ENCODE peak calls at places on chromosomes 16 and 17, in five cellular contexts. A is BE2C, M is lower leg skin, S is fibroblast of lung, Q is cardiac fibroblast. P is an unnamed sample.

GRCh38 chr17:33039874-33040273 is 48.2 kb downstream of the SPACA3 start:
- DNase-seq in Q (peak; percentile 68), M (no peak), S (peak; percentile 81), A (no peak), P (no peak)

GRCh38 chr16:69150146-69150865 is 17.9 kb downstream of the UTP4 start:
- DNase-seq in S (peak; percentile 58), M (peak; percentile 57), A (peak; percentile 72), Q (peak; percentile 87), P (no peak)

GRCh38 chr16:81170824-81171223 is 67.7 kb upstream of the BCO1 start:
- DNase-seq in S (no peak), A (no peak), Q (no peak), M (no peak), P (no peak)

GRCh38 chr17:73667184-73667959 is 23.1 kb upstream of the SDK2 start:
- DNase-seq in A (no peak), Q (no peak), M (peak; percentile 40), S (no peak), P (no peak)

GRCh38 chr17:71530227-71530626 is 590.6 kb upstream of the SOX9 start:
- DNase-seq in M (no peak), Q (no peak), A (no peak), S (peak; percentile 76), P (no peak)

GRCh38 chr17:30336369-30337171 is 2.7 kb upstream of the TMIGD1 start:
- DNase-seq in A (peak; percentile 56), M (no peak), S (peak; percentile 36), Q (peak; percentile 81), P (no peak)

GRCh38 chr17:67902531-67903231 is 77.4 kb downstream of the BPTF start:
- DNase-seq in Q (no peak), A (no peak), M (no peak), S (no peak), P (no peak)

GRCh38 chr16:24077989-24078388 is 178.1 kb upstream of the CACNG3 start:
- DNase-seq in S (no peak), A (no peak), Q (no peak), M (no peak), P (no peak)

GRCh38 chr17:41518789-41519449 is at the start of gene KRT15:
- DNase-seq in S (no peak), M (no peak), A (no peak), Q (peak; percentile 35), P (no peak)

GRCh38 chr16:56450275-56450889 is 750 bp downstream of the NUDT21 start:
- DNase-seq in Q (peak; percentile 15), A (peak; percentile 13), S (peak; percentile 9), M (no peak), P (no peak)

GRCh38 chr17:11980813-11981212 is 16.5 kb downstream of the ZNF18 start:
- DNase-seq in M (no peak), S (no peak), Q (peak; percentile 37), A (no peak), P (no peak)

GRCh38 chr17:75959046-75959838 is 18.4 kb upstream of the FBF1 start:
- DNase-seq in M (no peak), S (no peak), Q (no peak), A (no peak), P (no peak)

GRCh38 chr17:28684963-28685362 is 23.0 kb downstream of the SUPT6H start:
- DNase-seq in S (peak; percentile 5), A (peak; percentile 81), M (no peak), Q (peak; percentile 27), P (no peak)

GRCh38 chr17:58789160-58789559 is 33.5 kb downstream of the PPM1E start:
- DNase-seq in A (no peak), Q (no peak), M (no peak), S (no peak), P (no peak)

GRCh38 chr16:2465653-2466415 is 5.3 kb upstream of the NTN3 start:
- DNase-seq in Q (peak; percentile 20), S (no peak), A (no peak), M (no peak), P (no peak)

GRCh38 chr16:6335072-6335471 is 997.6 kb upstream of the RBFOX1 start:
- DNase-seq in S (no peak), A (peak; percentile 59), M (no peak), Q (peak; percentile 10), P (no peak)

GRCh38 chr16:69378036-69378435 is 7.8 kb downstream of the TERF2 start:
- DNase-seq in Q (no peak), S (no peak), M (no peak), A (no peak), P (no peak)

GRCh38 chr17:35736236-35736635 is 4.8 kb downstream of the RASL10B start:
- DNase-seq in M (no peak), A (no peak), S (no peak), Q (no peak), P (no peak)

GRCh38 chr16:2037631-2038358 is 9.8 kb downstream of the NTHL1 start:
- DNase-seq in M (no peak), S (no peak), A (peak; percentile 16), Q (no peak), P (no peak)

GRCh38 chr17:45240905-45241314 is 19.2 kb downstream of the FMNL1 start:
- DNase-seq in M (no peak), S (no peak), Q (no peak), A (no peak), P (no peak)
- H3K4me3 ChIP-seq in M (no peak overlapping the region), S (no peak overlapping the region), Q (no peak overlapping the region), A (peak overlapping the region; percentile 54), P (peak overlapping the region; percentile 55)

DNA sequence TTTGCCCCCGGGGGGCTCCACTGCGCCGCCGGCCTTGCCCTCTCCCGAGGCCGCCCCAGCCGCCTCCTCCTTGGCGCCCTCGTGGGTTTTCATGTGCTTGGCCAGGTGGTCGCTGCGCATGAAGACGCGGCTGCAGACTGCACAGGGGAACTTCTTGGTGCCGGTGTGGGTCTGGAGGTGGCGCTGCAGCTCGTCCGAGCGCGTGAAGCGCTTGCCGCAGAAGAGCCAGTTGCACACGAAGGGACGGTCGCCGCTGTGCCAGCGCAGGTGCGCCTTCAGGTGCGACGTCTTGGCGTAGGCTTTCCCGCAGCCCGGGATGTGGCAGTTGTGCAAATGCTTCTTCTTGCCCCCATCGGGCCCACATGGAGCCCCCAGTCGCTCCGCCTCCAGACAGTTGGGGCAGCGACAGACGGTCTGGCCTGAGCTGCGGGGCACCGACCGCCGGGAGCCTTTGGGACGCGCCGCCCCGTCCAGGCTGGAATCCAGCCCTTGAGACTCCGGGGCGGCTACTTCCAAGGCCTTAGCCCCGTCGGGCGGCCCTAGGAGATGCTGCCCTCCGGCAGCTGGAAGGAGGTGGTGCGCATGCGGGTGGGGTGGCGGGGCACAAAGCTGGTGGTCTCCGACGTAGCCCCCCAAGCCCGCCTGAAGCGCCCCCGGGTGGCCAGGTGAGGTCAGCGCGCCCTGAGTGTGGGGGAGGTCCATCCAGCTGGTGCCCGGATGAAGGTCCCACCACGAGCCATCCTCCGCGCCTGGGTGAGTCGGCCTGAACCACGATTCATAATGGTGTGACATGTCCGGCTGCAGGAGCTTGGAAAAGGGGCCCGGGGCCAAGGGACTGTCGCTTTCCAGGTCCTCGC is 3.4 kb downstream of the SP6 start:
- DNase-seq in S (no peak), Q (no peak), M (no peak), A (no peak), P (no peak)
- TF ChIP-seq CTCF in S (peak; percentile 3), Q (peak; percentile 34), M (no peak), A (peak; percentile 26), P (peak; percentile 48)

DNA sequence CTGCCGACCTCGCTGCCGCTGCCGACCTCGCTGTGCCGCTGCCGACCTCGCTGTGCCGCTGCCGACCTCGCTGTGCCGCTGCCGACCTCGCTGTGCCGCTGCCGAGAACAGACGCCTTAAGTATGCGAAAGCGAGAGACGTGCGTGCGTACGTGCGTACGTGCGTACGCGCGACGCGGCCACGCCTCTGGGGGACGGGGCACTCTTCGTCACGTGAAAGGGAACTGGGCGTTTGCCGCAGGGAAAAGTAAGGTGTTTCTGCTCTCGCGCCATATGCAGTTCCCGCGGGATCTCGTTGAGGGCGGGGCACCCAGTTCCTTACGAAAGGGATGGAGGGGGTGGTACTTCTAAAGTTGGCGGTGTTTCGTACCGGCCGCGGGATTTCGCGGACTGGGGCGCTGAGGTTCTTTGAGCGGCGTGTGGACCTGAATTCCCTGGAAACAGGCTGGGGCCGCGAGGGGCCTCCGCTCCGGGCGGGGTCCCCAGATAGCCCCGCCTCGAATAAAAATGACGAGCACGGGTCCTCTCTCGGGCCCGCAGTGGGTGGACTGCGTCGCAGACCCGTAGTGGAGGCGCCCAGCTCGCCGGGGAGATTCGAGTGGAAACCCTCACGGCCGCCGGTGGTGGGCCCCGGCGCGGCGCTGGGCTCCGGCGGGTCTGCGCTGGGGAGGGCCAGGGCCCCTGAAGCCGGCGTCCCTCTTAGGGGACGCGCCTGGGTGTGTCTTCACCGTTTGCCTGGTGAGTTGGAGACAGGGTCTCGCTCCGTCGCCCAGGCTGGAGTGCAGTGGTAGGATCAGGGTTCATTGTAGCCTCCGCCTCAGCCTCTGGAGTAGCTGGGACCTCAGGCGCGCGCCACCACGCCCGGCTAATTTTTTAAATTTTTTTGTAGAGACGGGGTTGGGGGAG is at the start of gene EIF4A3:
- DNase-seq in S (peak; percentile 99), M (peak; percentile 99), Q (peak; percentile 99), A (peak; percentile 99), P (peak; percentile 97)
- H3K4me3 ChIP-seq in S (peak within 1 kb of the TSS; percentile 98), M (peak within 1 kb of the TSS; percentile 96), Q (peak within 1 kb of the TSS; percentile 80), A (peak within 1 kb of the TSS; percentile 98), P (peak within 1 kb of the TSS; percentile 87)

DNA sequence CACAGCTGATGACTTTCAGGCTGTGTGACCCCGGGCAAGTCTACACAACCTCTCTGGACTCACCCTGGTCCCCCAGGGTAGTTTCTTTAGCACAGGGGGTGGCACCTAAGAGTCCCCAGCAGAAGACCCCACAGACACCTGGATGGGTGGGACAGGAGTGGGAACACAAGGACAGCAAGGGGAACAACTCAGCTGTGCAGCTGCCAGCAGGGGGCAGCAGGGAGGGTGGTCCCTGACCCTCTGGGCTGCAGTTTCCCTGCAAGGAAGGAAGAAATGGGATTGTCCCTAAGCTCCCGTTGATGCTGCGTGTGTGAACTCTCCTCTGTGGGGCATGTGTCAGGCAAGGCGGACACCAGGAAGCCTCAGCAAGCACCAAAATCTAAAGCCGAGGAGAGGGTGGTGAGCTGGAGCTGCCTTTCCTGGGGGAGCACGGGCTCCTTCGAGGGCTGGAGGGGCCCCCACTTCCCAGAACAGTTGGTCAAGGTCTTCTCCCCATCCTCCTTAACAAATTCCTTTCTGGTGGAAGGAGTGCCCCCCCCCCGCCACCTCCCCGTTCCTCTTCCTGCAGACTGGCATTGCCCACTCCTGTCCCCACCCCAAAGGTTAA is 24.1 kb upstream of the CDH5 start:
- DNase-seq in S (no peak), M (no peak), A (peak; percentile 75), Q (peak; percentile 31), P (no peak)
- TF ChIP-seq CTCF in S (peak; percentile 39), M (no peak), A (peak; percentile 90), Q (peak; percentile 81), P (peak; percentile 89)

P was measured in retinal pigment epithelial cell.